ENCODE peak calls at places on chromosome 20, in five cellular contexts. P is central memory CD4-positive, alpha-beta T cell; Q is AG08396; O is adrenal gland; F is stimulated activated CD4-positive, alpha-beta T cell treated with anti-CD3 and anti-CD28 coated beads, TNF-alpha, amount 100 ng/mL, for 4 hours. Y is an unnamed sample.

GRCh38 chr20:49029203-49029602 is 16.9 kb upstream of the CSE1L start:
- DNase-seq in F (no peak), P (no peak), O (no peak), Q (no peak), Y (no peak)

GRCh38 chr20:58693226-58694006 is 816 bp downstream of the NPEPL1 start:
- DNase-seq in P (peak), F (no peak), Q (no peak), O (peak), Y (no peak)

GRCh38 chr20:20092852-20093251 is 40.5 kb downstream of the CFAP61 start:
- DNase-seq in F (no peak), O (no peak), P (no peak), Q (no peak), Y (no peak)

GRCh38 chr20:15951711-15952110 is 621.5 kb downstream of the KIF16B start:
- DNase-seq in P (no peak), O (no peak), F (no peak), Q (no peak), Y (no peak)

GRCh38 chr20:47269309-47270165 is 87.0 kb downstream of the ZMYND8 start:
- DNase-seq in F (no peak), P (no peak), O (no peak), Q (no peak), Y (no peak)

GRCh38 chr20:10919549-10920140 is 245.8 kb upstream of the JAG1 start:
- DNase-seq in Q (peak), P (no peak), O (peak), F (no peak), Y (no peak)

GRCh38 chr20:6636209-6637159 is 131.0 kb upstream of the BMP2 start:
- DNase-seq in P (no peak), O (peak), F (no peak), Q (peak), Y (no peak)

GRCh38 chr20:32743237-32744112 is at the start of gene COMMD7:
- DNase-seq in P (peak), Q (peak), F (peak), O (peak), Y (peak)

GRCh38 chr20:63457737-63458136 is 14.7 kb downstream of the KCNQ2 start:
- DNase-seq in F (no peak), P (no peak), Q (peak), O (peak), Y (no peak)

GRCh38 chr20:56554869-56555268 is 21.8 kb downstream of the FAM209B start:
- DNase-seq in O (peak), F (no peak), P (no peak), Q (peak), Y (no peak)

GRCh38 chr20:51008718-51009117 is 14.2 kb downstream of the KCNG1 start:
- DNase-seq in F (no peak), Q (no peak), P (no peak), O (no peak), Y (no peak)

GRCh38 chr20:64242003-64242796 is 13.3 kb upstream of the PCMTD2 start:
- DNase-seq in Q (no peak), P (no peak), O (no peak), F (no peak), Y (no peak)

GRCh38 chr20:45343867-45344721 is 4.1 kb downstream of the SDC4 start:
- DNase-seq in O (peak), P (no peak), F (no peak), Q (peak), Y (peak)

GRCh38 chr20:16064991-16065707 is 508.1 kb downstream of the KIF16B start:
- DNase-seq in Q (no peak), F (no peak), P (no peak), O (no peak), Y (no peak)

GRCh38 chr20:6632187-6632586 is 135.3 kb upstream of the BMP2 start:
- DNase-seq in F (no peak), O (peak), Q (no peak), P (no peak), Y (no peak)

GRCh38 chr20:916825-917224 is 691 bp upstream of the ANGPT4 start:
- DNase-seq in O (no peak), Q (no peak), P (no peak), F (no peak), Y (no peak)

GRCh38 chr20:43831496-43832065 is 83.1 kb upstream of the TOX2 start:
- DNase-seq in O (no peak), F (no peak), Q (no peak), P (no peak), Y (no peak)

GRCh38 chr20:14996883-14997672 is 659.7 kb upstream of the FLRT3 start:
- DNase-seq in Q (no peak), F (no peak), O (no peak), P (no peak), Y (no peak)

GRCh38 chr20:24502184-24502583 is 32.8 kb downstream of the SYNDIG1 start:
- DNase-seq in F (no peak), P (no peak), O (peak), Q (peak), Y (no peak)

GRCh38 chr20:10131612-10132345 is 86.9 kb upstream of the SNAP25 start:
- DNase-seq in F (no peak), P (no peak), O (peak), Q (peak), Y (peak)

GRCh38 chr20:43716757-43717615 is 9.8 kb downstream of the GTSF1L start:
- DNase-seq in O (no peak), P (no peak), F (no peak), Q (no peak), Y (no peak)

GRCh38 chr20:6877633-6878032 is 110.1 kb downstream of the BMP2 start:
- DNase-seq in O (no peak), Q (no peak), F (no peak), P (no peak), Y (no peak)

GRCh38 chr20:63495771-63496403 is 3.0 kb downstream of the EEF1A2 start:
- DNase-seq in P (peak), Q (peak), O (peak), F (peak), Y (peak)

GRCh38 chr20:58238490-58238889 is 10.0 kb upstream of the ANKRD60 start:
- DNase-seq in Q (no peak), O (peak), F (no peak), P (no peak), Y (peak)

GRCh38 chr20:2379511-2380229 is 1.0 kb upstream of the TGM6 start:
- DNase-seq in F (no peak), P (peak), O (no peak), Q (no peak), Y (no peak)